ENCODE peak calls at places on chromosomes 6 and 20, in seven cellular contexts. P is adrenal gland, S is fibroblast of lung, G is colonic mucosa, H is tibial nerve, O is H9, L is lung. K is an unnamed sample.

GRCh38 chr20:32332614-32333013 is 25.5 kb upstream of the ASXL1 start:
- DNase-seq in P (peak; percentile 47), S (peak; percentile 82), G (no peak), H (no peak), O (no peak), L (no peak), K (no peak)

GRCh38 chr20:37986873-37987601 is 46.2 kb downstream of the TTI1 start:
- DNase-seq in P (peak; percentile 71), S (peak; percentile 46), G (no peak), H (no peak), O (no peak), L (peak; percentile 89), K (no peak)

GRCh38 chr20:3403741-3404140 is 3.7 kb downstream of the DNAAF9 start:
- DNase-seq in P (no peak), S (no peak), G (no peak), H (no peak), O (no peak), L (no peak), K (no peak)

GRCh38 chr20:5612476-5613291 is 137.5 kb upstream of the SHLD1 start:
- DNase-seq in P (no peak), S (peak; percentile 78), G (no peak), H (no peak), O (no peak), L (no peak), K (no peak)

GRCh38 chr6:124881898-124882579 is 80.2 kb upstream of the RNF217 start:
- DNase-seq in P (peak; percentile 28), S (peak; percentile 44), G (no peak), H (no peak), O (no peak), L (no peak), K (no peak)

GRCh38 chr6:169935861-169936260 is 184.4 kb downstream of the ERMARD start:
- DNase-seq in P (no peak), S (no peak), G (no peak), H (no peak), O (no peak), L (no peak), K (no peak)

GRCh38 chr20:38127011-38127621 is 38.0 kb downstream of the TGM2 start:
- DNase-seq in P (peak; percentile 56), S (peak; percentile 92), G (no peak), H (no peak), O (no peak), L (no peak), K (no peak)

GRCh38 chr6:35583893-35584688 is 71.4 kb upstream of the TULP1 start:
- DNase-seq in P (peak; percentile 85), S (peak; percentile 62), G (peak; percentile 74), H (no peak), O (peak; percentile 56), L (peak; percentile 67), K (peak; percentile 70)

GRCh38 chr20:10984899-10985298 is 311.1 kb upstream of the JAG1 start:
- DNase-seq in P (no peak), S (no peak), G (no peak), H (no peak), O (no peak), L (no peak), K (no peak)

GRCh38 chr20:35801865-35802264 is 30.1 kb downstream of the PHF20 start:
- DNase-seq in P (no peak), S (no peak), G (no peak), H (no peak), O (no peak), L (no peak), K (no peak)

GRCh38 chr6:36386495-36387439 is 702 bp downstream of the ETV7 start:
- DNase-seq in P (peak; percentile 59), S (peak; percentile 58), G (peak; percentile 65), H (no peak), O (peak; percentile 66), L (peak; percentile 38), K (no peak)

GRCh38 chr6:119148825-119149525 is 70.5 kb upstream of the FAM184A start:
- DNase-seq in P (no peak), S (peak; percentile 84), G (no peak), H (no peak), O (no peak), L (no peak), K (no peak)
- TF ChIP-seq CTCF in P (no peak), S (no peak), G (no peak), H (no peak), O (no peak), L (no peak), K (no peak)

GRCh38 chr6:161459008-161459407 is 185.1 kb upstream of the AGPAT4 start:
- DNase-seq in P (no peak), S (peak; percentile 42), G (no peak), H (no peak), O (no peak), L (no peak), K (no peak)
- H3K4me1 ChIP-seq in P (no peaks in the 10 kb centered on the region), S (no peaks in the 10 kb centered on the region), G (no peaks in the 10 kb centered on the region), H (no peaks in the 10 kb centered on the region), O (no peaks in the 10 kb centered on the region), L (no peaks in the 10 kb centered on the region), K (peaks cover 10% of the 10 kb centered on the region)

DNA sequence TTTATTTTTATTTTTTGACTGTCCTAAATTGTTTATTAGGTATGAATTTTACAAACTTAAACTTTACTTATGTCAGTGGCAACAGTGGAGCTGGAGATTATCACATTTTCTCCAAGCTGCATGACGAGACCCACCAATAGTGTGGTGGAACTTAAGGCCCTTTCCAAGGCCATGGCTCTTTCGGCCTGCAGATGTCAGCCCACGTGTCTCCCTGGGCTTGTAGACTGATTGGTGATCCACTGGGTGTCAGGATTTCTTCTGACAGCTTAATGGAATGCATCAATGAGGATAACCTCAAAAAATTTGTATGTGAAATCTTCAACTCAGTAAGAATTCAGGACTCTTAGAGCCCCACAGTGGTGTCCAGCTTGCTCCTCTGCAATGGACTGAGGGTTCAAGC is 32.3 kb upstream of the OVOL2 start:
- DNase-seq in P (no peak), S (no peak), G (no peak), H (no peak), O (no peak), L (no peak), K (no peak)
- TF ChIP-seq CTCF in P (no peak), S (no peak), G (no peak), H (no peak), O (peak; percentile 13), L (no peak), K (no peak)

DNA sequence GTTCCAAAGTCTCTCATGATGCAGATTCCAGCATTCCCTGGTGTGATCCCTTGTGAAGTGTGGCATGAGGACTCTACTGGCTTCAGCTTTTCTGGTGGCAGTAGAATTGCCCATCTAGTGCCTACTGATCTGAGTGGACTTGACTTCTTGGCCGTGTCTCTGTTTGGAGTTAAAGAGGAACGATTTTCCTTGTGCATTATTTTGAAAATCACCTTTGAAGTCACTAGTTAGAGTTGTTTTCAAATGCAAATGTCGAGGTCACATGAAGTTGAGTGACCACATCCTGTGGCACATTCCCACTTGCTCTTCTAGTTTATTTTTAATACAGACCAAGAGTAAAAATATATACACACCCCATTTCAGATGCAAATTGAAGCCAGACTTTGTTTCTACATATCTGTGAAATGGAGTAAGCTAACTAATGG is 270.7 kb upstream of the TAB2 start:
- DNase-seq in P (no peak), S (peak; percentile 50), G (no peak), H (no peak), O (no peak), L (no peak), K (no peak)
- H3K4me1 ChIP-seq in P (no peaks in the 10 kb centered on the region), S (peaks cover 2% of the 10 kb centered on the region), G (no peaks in the 10 kb centered on the region), H (peaks cover 15% of the 10 kb centered on the region), O (peaks cover 13% of the 10 kb centered on the region), L (no peaks in the 10 kb centered on the region), K (peaks cover 30% of the 10 kb centered on the region)

GRCh38 chr6:90575267-90575666 is 11.6 kb downstream of the MAP3K7 start:
- DNase-seq in P (no peak), S (no peak), G (no peak), H (no peak), O (no peak), L (no peak), K (no peak)

GRCh38 chr6:90578894-90579549 is 7.8 kb downstream of the MAP3K7 start:
- DNase-seq in P (no peak), S (peak; percentile 27), G (no peak), H (no peak), O (no peak), L (no peak), K (no peak)

GRCh38 chr6:90573624-90574023 is 13.2 kb downstream of the MAP3K7 start:
- DNase-seq in P (no peak), S (no peak), G (no peak), H (no peak), O (no peak), L (no peak), K (no peak)

GRCh38 chr6:90569223-90569622 is 17.6 kb downstream of the MAP3K7 start:
- DNase-seq in P (no peak), S (no peak), G (no peak), H (no peak), O (no peak), L (no peak), K (no peak)

DNA sequence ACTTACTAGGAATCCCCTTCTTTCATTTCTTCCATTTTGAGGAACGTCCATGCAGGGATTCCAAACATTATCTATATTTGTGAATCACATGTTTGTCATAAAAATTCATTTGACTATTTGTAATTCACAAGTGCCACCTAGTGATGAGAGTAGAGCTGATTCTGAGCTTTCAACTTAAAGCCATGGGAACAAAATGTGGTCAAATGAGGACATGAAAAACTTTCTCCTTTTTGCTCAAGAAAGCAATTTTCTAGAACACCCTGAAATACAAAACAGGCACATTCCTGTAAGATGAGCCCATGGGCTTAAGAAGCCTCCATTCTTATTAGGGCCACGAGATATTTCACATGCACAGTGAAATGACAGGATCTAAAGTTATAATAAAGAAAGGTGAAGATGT is 12.3 kb downstream of the MAP3K7 start:
- DNase-seq in P (no peak), S (peak; percentile 18), G (no peak), H (no peak), O (no peak), L (no peak), K (no peak)
- TF ChIP-seq CTCF in P (no peak), S (peak; percentile 6), G (no peak), H (no peak), O (no peak), L (no peak), K (no peak)

DNA sequence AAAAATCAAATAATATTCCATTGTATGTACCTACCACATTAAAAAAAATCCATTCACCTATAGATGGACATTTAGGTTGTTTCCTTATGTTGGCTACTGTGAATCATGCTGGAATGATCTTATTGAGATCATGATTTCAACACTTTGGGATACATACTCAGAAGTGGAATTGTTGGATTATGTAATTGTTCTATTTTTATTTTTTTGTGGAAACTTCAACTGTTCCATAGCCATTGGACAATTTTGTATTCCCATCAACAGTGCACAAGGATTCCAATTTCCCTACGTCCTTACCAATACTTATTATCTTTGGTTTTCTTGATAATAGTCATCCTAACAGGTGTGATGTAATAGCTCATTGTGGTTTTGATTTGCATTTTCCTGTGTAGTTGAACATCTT is 834.0 kb downstream of the MAFB start:
- DNase-seq in P (no peak), S (peak; percentile 70), G (no peak), H (no peak), O (no peak), L (no peak), K (no peak)
- H3K4me1 ChIP-seq in P (peaks cover 17% of the 10 kb centered on the region), S (peaks cover 26% of the 10 kb centered on the region), G (no peaks in the 10 kb centered on the region), H (peaks cover 10% of the 10 kb centered on the region), O (no peaks in the 10 kb centered on the region), L (no peaks in the 10 kb centered on the region), K (no peaks in the 10 kb centered on the region)